ENCODE peak calls at places on chromosomes 3 and 15, in six cellular contexts. G is heart right ventricle, O is Peyer's patch, J is HepG2, E is mammary epithelial cell, L is esophagus muscularis mucosa. Z is an unnamed sample.

GRCh38 chr3:142470826-142471225 is 23.0 kb upstream of the XRN1 start:
- DNase-seq in G (no peak), O (no peak), J (no peak), E (no peak), L (no peak), Z (no peak)

GRCh38 chr15:64004582-64004981 is 41.7 kb downstream of the DAPK2 start:
- DNase-seq in G (no peak), O (peak), J (peak), E (peak), L (no peak), Z (no peak)

GRCh38 chr3:196192036-196193001 is 18.9 kb downstream of the ZDHHC19 start:
- DNase-seq in G (peak), O (peak), J (peak), E (no peak), L (no peak), Z (no peak)

GRCh38 chr15:90479656-90480055 is 50.1 kb upstream of the CRTC3 start:
- DNase-seq in G (no peak), O (no peak), J (no peak), E (peak), L (no peak), Z (no peak)

GRCh38 chr3:111944377-111944776 is 34.4 kb upstream of the ABHD10 start:
- DNase-seq in G (no peak), O (no peak), J (no peak), E (peak), L (no peak), Z (no peak)

GRCh38 chr3:159791336-159791735 is 197.3 kb upstream of the IL12A start:
- DNase-seq in G (no peak), O (no peak), J (no peak), E (no peak), L (no peak), Z (no peak)

GRCh38 chr3:45881031-45882022 is 5.0 kb upstream of the CCR9 start:
- DNase-seq in G (no peak), O (peak), J (no peak), E (peak), L (no peak), Z (no peak)

GRCh38 chr15:90013503-90013937 is 12.4 kb downstream of the ZNF710 start:
- DNase-seq in G (no peak), O (peak), J (no peak), E (no peak), L (no peak), Z (no peak)

GRCh38 chr15:40336129-40337122 is 4.3 kb downstream of the CCDC9B start:
- DNase-seq in G (no peak), O (peak), J (no peak), E (no peak), L (no peak), Z (no peak)

GRCh38 chr3:117657278-117657677 is 947.7 kb downstream of the TUSC7 start:
- DNase-seq in G (no peak), O (no peak), J (no peak), E (no peak), L (no peak), Z (no peak)

GRCh38 chr3:58639001-58639400 is 27.6 kb downstream of the FAM3D start:
- DNase-seq in G (no peak), O (no peak), J (no peak), E (no peak), L (no peak), Z (no peak)

DNA sequence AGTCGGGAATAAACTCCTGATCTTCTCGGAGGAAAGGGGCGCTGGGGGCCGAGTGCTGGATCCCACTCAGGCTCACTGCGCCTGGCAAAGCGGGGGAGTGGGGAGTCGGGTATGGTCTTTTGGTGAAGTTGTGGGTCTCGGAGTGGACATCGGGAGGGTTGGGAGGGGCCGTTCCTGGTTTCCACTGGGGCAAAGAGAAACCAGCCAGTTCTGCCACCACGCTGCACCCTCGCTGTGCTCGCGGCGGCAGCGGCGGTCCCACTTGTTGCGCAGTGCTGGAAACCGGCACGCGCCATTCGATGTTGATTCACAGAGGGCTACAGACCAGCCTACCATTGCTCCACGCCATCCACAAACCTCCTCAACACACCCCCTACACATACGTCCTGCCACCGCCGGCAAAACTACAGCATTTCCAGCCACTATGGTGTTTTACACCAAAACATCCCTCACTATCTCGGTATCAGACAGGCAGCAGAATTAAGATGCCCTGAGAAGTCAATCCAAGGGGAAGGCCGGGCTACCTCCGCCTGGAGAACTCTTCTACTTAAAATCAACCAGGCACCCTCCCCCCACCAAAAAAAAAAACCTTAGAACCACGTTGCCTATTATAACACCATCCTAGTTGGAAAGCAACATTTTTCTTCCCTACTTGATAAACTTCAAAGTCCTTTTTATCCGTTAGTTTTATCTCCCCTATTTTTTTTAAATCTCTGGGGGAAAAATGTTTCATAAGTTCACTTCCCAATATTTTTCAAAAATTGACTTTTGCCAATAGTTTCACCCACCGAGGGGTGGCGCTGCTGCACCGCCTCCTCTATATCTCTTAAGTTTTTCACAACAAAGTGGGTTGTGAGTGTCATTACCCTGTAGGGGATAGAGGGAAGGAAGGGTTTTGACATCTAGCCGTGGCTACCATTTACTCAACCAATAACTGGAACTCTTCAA is 3.6 kb downstream of the BCL6 start:
- DNase-seq in G (peak), O (peak), J (peak), E (peak), L (no peak), Z (peak)
- H3K27ac ChIP-seq in G (peak), O (peak), J (peak), E (peak), L (peak), Z (peak)

GRCh38 chr3:191390580-191390979 is 60.3 kb upstream of the UTS2B start:
- DNase-seq in G (no peak), O (no peak), J (no peak), E (no peak), L (no peak), Z (no peak)

GRCh38 chr3:191387441-191388077 is 57.2 kb upstream of the UTS2B start:
- DNase-seq in G (no peak), O (no peak), J (no peak), E (peak), L (no peak), Z (no peak)

GRCh38 chr3:191391873-191392808 is 61.8 kb upstream of the UTS2B start:
- DNase-seq in G (no peak), O (no peak), J (no peak), E (no peak), L (no peak), Z (no peak)

GRCh38 chr3:191385101-191385500 is 54.8 kb upstream of the UTS2B start:
- DNase-seq in G (no peak), O (no peak), J (no peak), E (no peak), L (no peak), Z (no peak)

GRCh38 chr3:191388823-191389222 is 58.5 kb upstream of the UTS2B start:
- DNase-seq in G (no peak), O (no peak), J (no peak), E (no peak), L (no peak), Z (no peak)
- TF ChIP-seq CTCF in G (peak), O (no peak), J (no peak), E (peak), L (peak), Z (peak)

GRCh38 chr15:49881433-49881832 is 237.6 kb downstream of the ATP8B4 start:
- DNase-seq in G (no peak), O (no peak), J (no peak), E (no peak), L (no peak), Z (no peak)

GRCh38 chr15:49881866-49882265 is 237.2 kb downstream of the ATP8B4 start:
- DNase-seq in G (peak), O (no peak), J (no peak), E (no peak), L (no peak), Z (no peak)

GRCh38 chr15:49877871-49878511 is 241.0 kb downstream of the ATP8B4 start:
- DNase-seq in G (no peak), O (no peak), J (no peak), E (no peak), L (peak), Z (peak)

GRCh38 chr15:49887604-49888340 is 231.3 kb downstream of the ATP8B4 start:
- DNase-seq in G (no peak), O (no peak), J (no peak), E (no peak), L (no peak), Z (no peak)

GRCh38 chr15:49883121-49883520 is 235.9 kb downstream of the ATP8B4 start:
- DNase-seq in G (no peak), O (no peak), J (no peak), E (no peak), L (no peak), Z (no peak)
- H3K27ac ChIP-seq in G (no peak), O (no peak), J (no peak), E (no peak), L (no peak), Z (no peak)

GRCh38 chr15:55266547-55266946 is 23.1 kb downstream of the RAB27A start:
- DNase-seq in G (no peak), O (no peak), J (no peak), E (no peak), L (no peak), Z (no peak)
- TF ChIP-seq CTCF in G (no peak), O (no peak), J (no peak), E (no peak), L (no peak), Z (no peak)

GRCh38 chr3:172110127-172110779 is 70.9 kb downstream of the FNDC3B start:
- DNase-seq in G (no peak), O (no peak), J (no peak), E (no peak), L (no peak), Z (no peak)
- H3K27ac ChIP-seq in G (no peak), O (no peak), J (peak), E (no peak), L (no peak), Z (no peak)

GRCh38 chr15:82963356-82964341 is 11.1 kb upstream of the HOMER2 start:
- DNase-seq in G (no peak), O (no peak), J (no peak), E (peak), L (no peak), Z (no peak)

GRCh38 chr15:82959423-82959822 is 6.9 kb upstream of the HOMER2 start:
- DNase-seq in G (no peak), O (no peak), J (no peak), E (no peak), L (no peak), Z (no peak)

GRCh38 chr15:82960766-82961165 is 8.2 kb upstream of the HOMER2 start:
- DNase-seq in G (no peak), O (no peak), J (no peak), E (no peak), L (no peak), Z (no peak)

DNA sequence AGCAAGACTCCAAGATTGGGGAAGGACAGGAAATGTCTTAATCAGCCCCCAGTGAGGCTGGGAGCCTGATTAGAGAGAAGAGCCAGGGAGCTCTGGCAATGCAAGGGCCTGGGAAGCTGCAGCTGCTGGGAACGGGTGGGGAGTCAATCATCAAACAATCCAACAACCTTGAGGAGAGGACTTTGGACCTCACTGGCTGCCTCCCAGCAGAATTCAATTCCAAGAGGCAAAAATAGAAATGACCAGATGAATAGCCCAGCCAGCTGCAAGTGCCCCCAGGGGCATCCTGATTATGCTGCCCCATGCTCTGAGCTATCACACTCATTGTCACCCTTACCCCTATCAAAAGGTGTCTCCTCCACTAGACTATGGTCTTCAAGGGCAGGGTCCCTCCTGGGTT is 6.1 kb upstream of the HOMER2 start:
- DNase-seq in G (no peak), O (no peak), J (peak), E (no peak), L (no peak), Z (no peak)
- TF ChIP-seq CTCF in G (no peak), O (no peak), J (no peak), E (no peak), L (no peak), Z (no peak)

DNA sequence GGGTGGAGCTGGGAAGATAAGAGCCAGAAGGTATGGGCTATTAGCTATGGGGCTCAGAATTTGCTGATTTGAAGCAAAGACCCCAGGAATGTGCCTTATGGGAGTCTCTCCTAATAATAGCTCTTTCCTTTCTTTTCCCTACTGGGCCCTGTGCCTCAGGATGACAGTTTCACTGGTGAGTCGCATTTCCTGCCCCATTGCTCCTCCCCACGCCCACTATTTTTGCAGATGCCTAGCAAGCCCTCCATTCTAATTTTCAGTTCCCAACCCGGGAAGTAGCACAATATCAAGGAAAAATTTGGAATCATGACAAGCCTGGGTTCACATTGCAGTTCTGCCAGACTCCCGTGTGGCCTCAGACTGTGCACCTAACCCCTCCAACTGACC is 583 bp downstream of the IL17RE start:
- DNase-seq in G (no peak), O (no peak), J (no peak), E (no peak), L (no peak), Z (peak)
- H3K27ac ChIP-seq in G (peak), O (peak), J (peak), E (no peak), L (no peak), Z (peak)

DNA sequence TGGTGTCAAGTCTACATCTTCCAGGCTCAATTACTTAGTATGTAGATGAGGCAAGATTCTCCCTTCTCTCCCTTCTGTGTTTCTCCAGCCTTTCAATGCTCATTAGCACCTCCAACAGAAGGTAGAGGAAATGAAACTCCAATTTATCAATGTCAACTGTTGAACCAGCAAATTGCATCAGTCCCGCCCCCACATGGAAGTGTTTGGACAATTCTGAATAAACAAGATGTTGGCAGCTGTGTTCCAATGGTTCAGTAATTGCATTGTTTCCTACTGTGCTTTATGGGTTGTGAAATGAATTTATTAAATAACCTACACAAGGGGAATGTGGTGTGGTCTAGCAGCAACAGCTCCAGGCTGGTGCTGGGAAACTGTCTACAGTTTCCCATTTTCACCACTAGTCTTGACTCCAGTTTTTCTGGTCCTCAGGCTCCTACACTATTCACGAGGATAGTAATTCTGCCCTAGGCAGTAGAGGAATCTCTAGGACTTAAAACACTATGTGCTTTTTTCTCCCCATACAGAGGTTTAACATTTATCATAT is 91.9 kb downstream of the MB21D2 start:
- DNase-seq in G (no peak), O (no peak), J (peak), E (peak), L (no peak), Z (no peak)
- TF ChIP-seq CTCF in G (no peak), O (no peak), J (no peak), E (peak), L (no peak), Z (no peak)

Z was measured in tibial artery.